ENCODE peak calls at places on chromosomes 3 and 15, in eight cellular contexts. Q is H7, H is upper lobe of right lung, G is heart left ventricle, N is neural progenitor cell, P is aorta, I is cardiac muscle cell, M is mammary epithelial cell. D is an unnamed sample. For H3K27me3, the result is how much of the 10 kb centered on the place peaks cover.

GRCh38 chr3:173191611-173192010 is 50.6 kb upstream of the SPATA16 start:
- DNase-seq in Q (no peak), H (no peak), G (no peak), N (peak), P (no peak), I (no peak), M (peak), D (no peak)

GRCh38 chr3:185325946-185326791 is 36.8 kb upstream of the MAP3K13 start:
- DNase-seq in Q (no peak), H (no peak), G (no peak), N (no peak), P (no peak), I (no peak), M (no peak), D (no peak)

GRCh38 chr15:99925661-99926461 is 192.6 kb upstream of the LYSMD4 start:
- DNase-seq in Q (peak), H (peak), G (peak), N (peak), P (peak), I (peak), M (peak), D (peak)

GRCh38 chr3:119831022-119831421 is 49.1 kb downstream of the NR1I2 start:
- DNase-seq in Q (no peak), H (no peak), G (no peak), N (no peak), P (no peak), I (peak), M (no peak), D (no peak)

GRCh38 chr3:125067225-125067624 is 11.4 kb upstream of the HEG1 start:
- DNase-seq in Q (no peak), H (no peak), G (no peak), N (no peak), P (no peak), I (peak), M (no peak), D (no peak)

GRCh38 chr15:93121089-93121488 is 32.1 kb upstream of the RGMA start:
- DNase-seq in Q (no peak), H (no peak), G (no peak), N (no peak), P (no peak), I (no peak), M (no peak), D (no peak)

GRCh38 chr3:47323431-47324277 is 40.9 kb downstream of the KLHL18 start:
- DNase-seq in Q (no peak), H (no peak), G (no peak), N (no peak), P (no peak), I (peak), M (peak), D (no peak)

GRCh38 chr3:179825527-179826246 is 172.8 kb downstream of the USP13 start:
- DNase-seq in Q (no peak), H (no peak), G (no peak), N (no peak), P (no peak), I (no peak), M (no peak), D (peak)

GRCh38 chr15:56056626-56057025 is 63.2 kb upstream of the NEDD4 start:
- DNase-seq in Q (no peak), H (no peak), G (no peak), N (no peak), P (no peak), I (no peak), M (no peak), D (no peak)

GRCh38 chr15:37628507-37628906 is 305.9 kb upstream of the TMCO5A start:
- DNase-seq in Q (no peak), H (no peak), G (no peak), N (no peak), P (no peak), I (no peak), M (no peak), D (no peak)

GRCh38 chr15:75809986-75810750 is 33.1 kb upstream of the UBE2Q2 start:
- DNase-seq in Q (peak), H (no peak), G (no peak), N (peak), P (no peak), I (peak), M (peak), D (no peak)

GRCh38 chr3:125072310-125072709 is 16.5 kb upstream of the HEG1 start:
- DNase-seq in Q (no peak), H (no peak), G (no peak), N (no peak), P (no peak), I (peak), M (no peak), D (no peak)

GRCh38 chr3:54008099-54008498 is 114.3 kb upstream of the CACNA2D3 start:
- DNase-seq in Q (peak), H (no peak), G (no peak), N (no peak), P (no peak), I (peak), M (peak), D (no peak)

DNA sequence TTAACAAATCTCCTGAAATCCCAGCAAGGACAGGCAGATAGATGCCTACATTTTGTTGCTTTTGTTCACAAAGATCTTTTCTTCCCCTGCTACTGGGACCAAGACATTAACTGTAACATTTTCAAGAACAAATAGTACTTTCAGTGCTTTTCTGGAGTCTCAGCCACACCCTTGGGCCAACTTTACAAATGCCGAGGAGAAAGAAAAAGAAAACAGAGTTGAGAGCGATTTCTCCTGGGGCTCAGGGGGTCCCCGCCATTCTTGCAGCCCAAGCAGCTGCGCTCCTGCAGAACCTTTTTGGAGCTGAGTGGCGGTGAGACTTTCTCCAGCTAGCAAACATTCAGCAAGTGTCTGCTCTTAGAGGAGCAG is 18.8 kb downstream of the EID1 start:
- DNase-seq in Q (no peak), H (no peak), G (no peak), N (no peak), P (no peak), I (peak), M (no peak), D (no peak)
- H3K4me3 ChIP-seq in Q (no peak), H (no peak), G (peak), N (no peak), P (peak), I (no peak), M (peak), D (no peak)

GRCh38 chr3:10759495-10759894 is 56.5 kb upstream of the SLC6A11 start:
- DNase-seq in Q (no peak), H (no peak), G (no peak), N (no peak), P (no peak), I (no peak), M (no peak), D (no peak)

GRCh38 chr3:10760199-10760598 is 55.8 kb upstream of the SLC6A11 start:
- DNase-seq in Q (no peak), H (no peak), G (no peak), N (no peak), P (no peak), I (no peak), M (no peak), D (no peak)

GRCh38 chr3:10757821-10758130 is 58.3 kb upstream of the SLC6A11 start:
- DNase-seq in Q (no peak), H (no peak), G (no peak), N (no peak), P (no peak), I (no peak), M (no peak), D (no peak)

GRCh38 chr3:10757021-10757820 is 58.8 kb upstream of the SLC6A11 start:
- DNase-seq in Q (no peak), H (no peak), G (no peak), N (no peak), P (no peak), I (peak), M (peak), D (no peak)

DNA sequence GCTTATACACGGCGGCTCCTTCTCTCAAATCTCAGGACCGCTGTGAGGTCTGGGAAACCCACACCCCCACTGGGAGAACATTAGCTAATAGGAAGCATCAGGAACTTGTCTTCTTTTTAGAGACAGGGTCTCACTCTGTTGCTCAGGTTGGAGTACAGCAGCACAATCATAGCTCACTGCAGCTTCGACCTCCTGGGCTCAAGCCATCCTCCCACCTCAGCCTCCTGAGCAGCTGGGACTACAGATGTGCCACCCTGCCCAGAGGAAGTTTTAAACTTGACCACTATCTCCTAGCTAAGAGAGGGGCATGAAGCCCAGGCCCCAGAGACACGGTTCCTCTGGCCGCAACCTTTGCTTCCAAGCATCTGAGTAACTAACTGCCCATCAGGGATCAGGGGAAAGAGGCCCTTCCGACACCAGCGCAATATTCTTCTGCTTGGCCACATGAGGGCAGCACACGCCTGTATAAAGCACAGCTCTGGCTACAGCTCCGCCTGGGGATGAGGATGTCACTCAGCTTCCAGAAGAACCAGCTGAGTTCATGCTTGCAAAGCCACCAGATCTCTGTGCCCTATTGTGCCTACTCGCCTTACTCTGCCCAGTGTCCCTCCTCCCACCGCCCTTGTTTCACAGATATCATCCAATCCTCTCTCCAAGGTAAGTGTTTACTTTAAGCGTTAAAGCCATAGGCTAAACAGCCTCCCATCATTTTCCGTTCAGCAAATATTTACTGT is 57.6 kb upstream of the SLC6A11 start:
- DNase-seq in Q (peak), H (no peak), G (no peak), N (peak), P (peak), I (peak), M (peak), D (peak)
- H3K27me3 ChIP-seq in Q (under half), H (under half), G (under half), N (under half), P (under half), I (under half), M (under half), D (under half)

DNA sequence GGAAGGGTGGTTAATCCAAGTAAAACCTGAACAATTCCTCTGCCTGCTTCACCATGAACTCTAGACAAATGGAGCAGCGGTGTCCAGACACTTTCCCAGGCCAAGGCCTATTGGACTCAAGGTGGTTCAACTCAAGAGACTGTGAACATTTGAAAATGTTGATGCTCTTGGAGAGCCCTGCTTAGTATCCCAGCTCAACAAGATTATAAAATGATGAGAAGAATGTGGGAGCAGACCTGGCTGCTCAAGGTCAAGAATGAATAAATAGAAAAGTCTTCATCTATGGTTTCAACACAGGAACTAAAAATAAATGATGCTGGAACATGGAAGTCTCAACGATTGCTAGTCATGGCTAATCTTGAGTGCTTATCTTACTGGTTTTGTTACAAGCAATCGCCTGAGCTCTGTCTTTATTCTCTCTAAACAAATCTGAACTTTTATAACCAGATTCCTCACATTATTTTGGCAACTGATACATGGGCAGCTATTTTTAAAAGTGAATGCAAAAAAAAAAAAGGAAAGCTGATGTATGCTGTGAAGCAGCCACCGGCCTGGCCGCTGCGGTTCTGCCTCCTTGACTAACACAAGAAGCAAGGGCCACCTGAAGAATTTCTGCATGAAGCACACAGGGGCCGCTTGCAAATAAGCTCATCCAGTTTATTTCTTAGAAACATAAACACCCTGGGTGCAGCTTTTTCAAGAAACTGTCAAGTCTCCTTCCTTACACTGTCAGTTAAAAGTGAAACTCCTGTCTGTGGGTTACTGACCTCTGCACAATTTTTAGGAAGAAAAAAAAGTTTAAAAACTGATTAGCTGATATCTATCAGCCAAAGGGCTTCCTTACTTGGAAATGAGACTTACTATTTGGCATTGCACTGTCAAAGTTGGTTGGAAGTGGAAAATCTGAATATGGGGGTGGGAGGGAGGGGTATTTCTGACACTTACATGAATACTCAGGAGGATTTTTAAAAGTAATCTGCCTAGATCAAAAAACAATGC is 120.1 kb upstream of the ARHGEF3 start:
- DNase-seq in Q (no peak), H (no peak), G (no peak), N (no peak), P (no peak), I (peak), M (no peak), D (no peak)
- H3K4me3 ChIP-seq in Q (no peak), H (peak), G (peak), N (no peak), P (no peak), I (no peak), M (no peak), D (no peak)

GRCh38 chr15:88794001-88794400 is 9.2 kb upstream of the ACAN start:
- DNase-seq in Q (no peak), H (no peak), G (no peak), N (no peak), P (no peak), I (no peak), M (no peak), D (no peak)

GRCh38 chr15:88791637-88792036 is 11.6 kb upstream of the ACAN start:
- DNase-seq in Q (no peak), H (no peak), G (no peak), N (no peak), P (no peak), I (no peak), M (peak), D (no peak)

GRCh38 chr15:88790486-88790885 is 12.8 kb upstream of the ACAN start:
- DNase-seq in Q (no peak), H (no peak), G (no peak), N (no peak), P (no peak), I (no peak), M (no peak), D (no peak)

GRCh38 chr15:88788816-88789215 is 14.4 kb upstream of the ACAN start:
- DNase-seq in Q (no peak), H (no peak), G (no peak), N (no peak), P (no peak), I (no peak), M (no peak), D (no peak)

DNA sequence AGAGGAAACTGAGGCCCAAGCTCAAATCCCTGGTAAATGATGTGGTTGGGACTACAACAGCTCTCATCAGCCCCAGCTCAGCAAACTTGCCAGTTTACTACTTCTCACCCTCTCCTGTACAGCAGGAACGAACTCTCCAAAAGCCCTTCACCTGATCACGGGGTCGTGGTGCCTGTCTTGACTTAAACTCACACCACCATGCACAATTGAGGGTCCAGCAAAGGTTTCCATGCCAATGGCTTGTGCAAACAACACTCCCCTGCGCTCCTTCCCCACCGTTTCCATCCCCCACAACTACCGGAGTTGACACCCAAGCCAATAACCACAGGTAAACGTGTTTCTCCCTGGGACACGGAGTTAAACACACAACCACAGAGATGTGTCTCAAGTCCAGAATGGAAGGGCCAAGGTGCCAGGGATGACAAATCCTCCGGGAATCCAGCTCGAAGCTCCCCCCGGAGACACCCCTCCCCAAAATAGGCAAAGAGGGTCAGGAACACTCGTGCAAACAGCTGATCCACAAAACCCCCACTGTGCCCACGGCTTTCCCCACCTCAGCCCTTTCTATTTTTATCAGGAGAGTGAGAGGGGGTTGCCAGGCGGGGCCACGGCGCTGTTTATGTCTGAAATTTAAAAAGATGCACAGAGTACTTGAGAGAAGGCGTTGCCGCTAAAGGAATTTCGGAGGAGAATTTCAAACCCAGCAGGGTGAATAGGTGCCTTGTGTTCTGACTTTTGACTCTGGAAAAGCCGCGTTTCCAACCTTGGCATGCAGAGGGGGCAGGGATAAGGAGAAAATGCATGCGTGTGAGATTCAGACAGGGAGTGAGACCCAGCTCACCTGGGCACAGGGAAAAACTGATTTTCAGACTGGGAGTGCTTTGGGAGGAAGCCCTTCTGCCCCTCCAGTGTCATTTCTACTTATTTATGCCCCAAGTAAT is 10.6 kb upstream of the ACAN start:
- DNase-seq in Q (no peak), H (no peak), G (no peak), N (peak), P (no peak), I (no peak), M (peak), D (no peak)
- H3K27me3 ChIP-seq in Q (under half), H (under half), G (under half), N (under half), P (under half), I (under half), M (under half), D (under half)

GRCh38 chr3:18847583-18848197 is 300.6 kb upstream of the KCNH8 start:
- DNase-seq in Q (no peak), H (no peak), G (no peak), N (peak), P (no peak), I (no peak), M (no peak), D (no peak)

GRCh38 chr3:18853269-18853668 is 295.0 kb upstream of the KCNH8 start:
- DNase-seq in Q (no peak), H (no peak), G (no peak), N (no peak), P (no peak), I (no peak), M (no peak), D (no peak)
- H3K4me3 ChIP-seq in Q (no peak), H (no peak), G (no peak), N (no peak), P (no peak), I (no peak), M (no peak), D (no peak)

DNA sequence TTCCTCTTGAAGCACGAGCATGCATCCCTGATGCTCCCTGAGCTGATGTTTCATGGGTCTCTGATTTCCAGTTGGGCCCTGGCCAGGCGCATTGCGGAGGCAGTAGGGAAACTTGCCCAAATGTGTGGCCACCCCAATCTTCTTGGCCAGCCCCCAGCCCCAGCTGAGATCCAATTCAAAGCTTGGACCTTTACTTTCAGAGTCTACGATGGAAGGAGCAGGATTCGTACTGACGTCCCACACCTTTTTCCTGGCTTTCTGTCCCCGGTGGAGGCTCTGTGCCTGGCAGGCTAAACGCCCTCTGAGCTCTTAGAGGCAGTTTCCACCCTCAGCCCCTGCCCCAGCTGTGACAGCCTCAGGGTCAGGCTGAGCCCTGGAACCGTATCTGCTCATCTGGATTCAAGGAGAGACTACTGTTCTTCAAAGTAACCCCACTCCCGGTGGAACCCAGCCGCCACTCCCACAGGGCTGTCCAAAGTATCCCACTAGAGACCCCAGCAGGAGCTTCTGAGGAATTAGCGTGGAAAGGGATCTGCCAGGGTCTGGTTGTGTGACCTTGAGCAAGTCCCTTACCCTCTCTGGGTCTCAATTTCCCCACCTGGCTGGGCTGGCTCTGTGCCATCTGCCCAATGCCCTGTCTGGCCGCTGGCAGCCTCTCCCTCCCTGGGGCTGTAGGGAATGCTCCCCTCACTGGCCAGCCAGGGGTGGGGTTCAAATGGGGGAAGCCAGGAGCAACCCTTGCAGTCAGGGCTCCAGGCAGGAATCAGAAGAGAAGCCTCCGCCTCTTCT is 37.3 kb downstream of the CPN2 start:
- DNase-seq in Q (peak), H (peak), G (no peak), N (peak), P (peak), I (peak), M (no peak), D (peak)
- H3K27me3 ChIP-seq in Q (under half), H (under half), G (under half), N (under half), P (under half), I (under half), M (under half), D (under half)

D was measured in pancreas.